ENCODE peak calls at places on chromosomes 6 and 20, in six cellular contexts. E, Q, W, N, M and X are unnamed samples. For H3K36me3, the result is how much of the 10 kb centered on the place peaks cover.

GRCh38 chr6:37314803-37315515 is 38.8 kb upstream of the RNF8 start:
- DNase-seq in Q (no peak), M (peak), W (peak), E (no peak), N (peak), X (peak)

GRCh38 chr20:52103469-52103910 is 88.1 kb downstream of the ZFP64 start:
- DNase-seq in E (no peak), N (no peak), Q (no peak), W (no peak), M (no peak), X (no peak)

GRCh38 chr20:1509237-1509636 is 18.0 kb upstream of the SIRPB2 start:
- DNase-seq in N (no peak), Q (no peak), W (no peak), E (no peak), M (peak), X (no peak)

GRCh38 chr6:107114872-107115694 is at the start of gene BEND3:
- DNase-seq in W (peak), E (peak), Q (peak), N (peak), M (peak), X (peak)

GRCh38 chr6:137145421-137145820 is 28.0 kb downstream of the IL22RA2 start:
- DNase-seq in W (no peak), M (no peak), E (no peak), Q (no peak), N (no peak), X (no peak)

GRCh38 chr6:43669050-43669921 is 18.3 kb downstream of the MRPS18A start:
- DNase-seq in M (no peak), W (no peak), N (peak), Q (peak), E (no peak), X (no peak)

GRCh38 chr6:2900821-2901644 is 2.1 kb downstream of the SERPINB9 start:
- DNase-seq in N (peak), M (no peak), Q (no peak), E (no peak), W (no peak), X (no peak)

GRCh38 chr20:20021835-20022234 is 4.7 kb downstream of the NAA20 start:
- DNase-seq in Q (no peak), E (no peak), M (no peak), N (peak), W (no peak), X (no peak)

GRCh38 chr6:158115508-158115907 is 52.6 kb downstream of the SERAC1 start:
- DNase-seq in M (no peak), E (no peak), N (no peak), W (no peak), Q (no peak), X (no peak)

GRCh38 chr6:157438611-157439109 is 57.7 kb downstream of the ZDHHC14 start:
- DNase-seq in W (no peak), Q (no peak), N (no peak), E (no peak), M (no peak), X (no peak)

GRCh38 chr6:154156135-154156948 is 117.3 kb downstream of the OPRM1 start:
- DNase-seq in M (peak), W (peak), E (no peak), Q (no peak), N (peak), X (peak)

GRCh38 chr20:39190666-39191570 is 228.8 kb downstream of the DHX35 start:
- DNase-seq in E (peak), Q (no peak), W (no peak), M (no peak), N (no peak), X (no peak)

GRCh38 chr6:118776607-118777549 is 117.1 kb upstream of the ASF1A start:
- DNase-seq in N (peak), E (no peak), M (peak), Q (no peak), W (peak), X (peak)

GRCh38 chr6:31952140-31952805 is 6.4 kb downstream of the CFB start:
- DNase-seq in E (peak), N (peak), M (peak), W (peak), Q (peak), X (no peak)

GRCh38 chr6:52419809-52420667 is at the start of gene EFHC1:
- DNase-seq in N (peak), W (peak), Q (peak), E (peak), M (peak), X (peak)

GRCh38 chr20:32230707-32231106 is 23.0 kb downstream of the POFUT1 start:
- DNase-seq in Q (no peak), M (no peak), W (no peak), N (no peak), E (no peak), X (no peak)

GRCh38 chr20:3995067-3995748 is 20.1 kb downstream of the RNF24 start:
- DNase-seq in E (no peak), Q (no peak), N (no peak), W (no peak), M (no peak), X (no peak)

GRCh38 chr6:136887899-136888298 is 34.2 kb upstream of the SLC35D3 start:
- DNase-seq in N (no peak), E (no peak), W (no peak), Q (no peak), M (no peak), X (no peak)

GRCh38 chr6:34839696-34840352 is 47.9 kb downstream of the BLTP3A start:
- DNase-seq in N (no peak), W (no peak), M (no peak), E (no peak), Q (no peak), X (no peak)

GRCh38 chr6:148885920-148886845 is 139.4 kb downstream of the UST start:
- DNase-seq in N (no peak), E (no peak), Q (no peak), W (peak), M (no peak), X (no peak)

GRCh38 chr6:5076931-5077330 is 8.2 kb upstream of the PPP1R3G start:
- DNase-seq in W (no peak), Q (no peak), M (no peak), E (no peak), N (no peak), X (no peak)

GRCh38 chr6:122180132-122180531 is 219.3 kb upstream of the HSF2 start:
- DNase-seq in N (no peak), Q (no peak), W (peak), E (no peak), M (no peak), X (no peak)
- TF ChIP-seq CTCF in N (no peak), Q (no peak), W (peak), E (no peak), M (no peak), X (no peak)

DNA sequence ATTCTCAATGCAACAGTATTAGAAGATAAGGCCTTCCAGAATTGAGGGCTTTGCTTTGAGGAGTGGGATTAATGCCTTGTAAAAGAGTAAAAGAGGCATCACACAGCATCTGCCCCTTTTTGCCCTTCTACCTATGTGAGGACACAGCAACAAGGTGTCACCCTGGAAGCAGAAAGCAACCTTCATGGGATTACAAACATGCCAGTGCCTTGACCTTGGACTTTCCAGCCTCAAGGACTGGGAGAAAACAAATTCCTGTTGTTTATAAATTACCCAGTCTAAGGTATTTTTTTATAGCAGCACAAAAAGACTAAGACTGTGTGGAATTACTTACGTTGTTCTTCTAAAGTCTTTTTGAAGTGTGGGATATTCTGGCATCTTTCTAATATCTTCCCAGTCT is 150.0 kb upstream of the SLC22A16 start:
- DNase-seq in M (no peak), Q (no peak), N (no peak), E (no peak), W (no peak), X (no peak)
- H3K4me3 ChIP-seq in M (no peak), Q (no peak), N (no peak), E (no peak), W (no peak), X (no peak)

GRCh38 chr6:111674882-111675281 is 69.2 kb upstream of the TRAF3IP2 start:
- DNase-seq in W (no peak), N (no peak), M (no peak), E (no peak), Q (no peak), X (no peak)
- H3K36me3 ChIP-seq in W (under half), N (under half), M (under half), E (under half), Q (under half), X (under half)

GRCh38 chr6:159168536-159169192 is 536 bp upstream of the FNDC1 start:
- DNase-seq in N (peak), M (peak), E (no peak), Q (peak), W (peak), X (peak)
- TF ChIP-seq CTCF in N (no peak), M (no peak), E (no peak), Q (no peak), W (peak), X (no peak)

GRCh38 chr6:165985281-165985925 is 182.2 kb downstream of the TBXT start:
- DNase-seq in N (no peak), W (no peak), E (no peak), Q (no peak), M (no peak), X (no peak)
- H3K4me3 ChIP-seq in N (no peak), W (no peak), E (no peak), Q (peak), M (no peak), X (no peak)

GRCh38 chr6:33278810-33279209 is 1.9 kb downstream of the B3GALT4 start:
- DNase-seq in Q (no peak), W (no peak), N (no peak), M (no peak), E (no peak), X (no peak)

GRCh38 chr6:33276864-33277662 is at the start of gene B3GALT4:
- DNase-seq in Q (peak), N (peak), E (peak), M (peak), W (peak), X (peak)

GRCh38 chr6:33278392-33278741 is 1.4 kb downstream of the B3GALT4 start:
- DNase-seq in M (no peak), N (no peak), E (no peak), W (no peak), Q (no peak), X (no peak)

GRCh38 chr6:33277663-33278391 is 904 bp downstream of the B3GALT4 start:
- DNase-seq in N (no peak), Q (no peak), M (peak), W (peak), E (no peak), X (peak)

DNA sequence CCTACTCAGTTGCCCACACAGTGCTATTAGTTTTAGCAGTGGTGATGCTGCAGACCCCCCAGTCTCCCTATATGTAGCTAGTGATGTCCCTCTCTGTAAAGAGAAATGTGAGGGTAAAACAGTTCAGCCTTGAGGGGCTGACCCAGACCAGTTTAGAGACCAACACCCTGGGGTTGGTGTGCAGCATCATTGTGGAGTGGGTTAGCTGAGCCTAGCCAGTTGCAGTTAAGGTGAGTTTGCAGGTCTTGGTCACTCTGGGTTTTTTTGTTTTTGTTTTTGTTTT is 401 bp upstream of the B3GALT4 start:
- DNase-seq in Q (no peak), N (no peak), W (no peak), M (no peak), E (no peak), X (no peak)
- H3K36me3 ChIP-seq in Q (under half), N (under half), W (half or more), M (under half), E (under half), X (under half)

GRCh38 chr6:33590531-33591198 is 10.6 kb upstream of the BAK1 start:
- DNase-seq in E (peak), N (peak), W (peak), Q (no peak), M (peak), X (no peak)
- TF ChIP-seq CTCF in E (no peak), N (peak), W (no peak), Q (no peak), M (no peak), X (no peak)

DNA sequence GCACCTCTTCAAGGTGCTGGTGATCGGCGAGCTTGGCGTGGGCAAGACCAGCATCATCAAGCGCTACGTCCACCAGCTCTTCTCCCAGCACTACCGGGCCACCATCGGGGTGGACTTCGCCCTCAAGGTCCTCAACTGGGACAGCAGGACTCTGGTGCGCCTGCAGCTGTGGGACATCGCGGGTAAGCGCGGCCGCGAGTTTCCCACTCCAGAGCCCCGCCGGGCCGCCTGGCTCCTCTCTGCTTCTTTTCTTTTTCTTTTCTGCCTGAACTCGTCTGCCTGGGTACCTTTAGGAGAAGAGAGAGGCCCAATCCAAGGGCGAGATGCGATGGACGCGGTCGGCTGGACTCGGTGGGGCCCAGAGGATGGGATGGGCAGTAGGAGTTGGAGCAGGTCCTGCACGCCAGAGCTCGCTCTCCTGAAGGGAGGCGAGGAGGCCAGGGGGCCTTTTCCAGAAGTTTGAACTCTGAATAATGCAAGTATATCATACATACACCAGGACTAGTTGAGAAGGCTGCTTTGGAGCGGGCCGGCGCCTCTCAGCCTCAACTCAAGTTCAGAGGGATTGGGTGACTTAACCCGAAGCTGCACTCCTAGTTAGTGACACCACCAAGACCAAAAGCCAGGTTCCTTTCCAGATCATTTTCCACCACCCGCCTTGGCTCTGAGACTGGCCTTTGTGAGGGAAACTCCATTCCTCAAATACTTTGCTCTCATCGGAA is 468 bp downstream of the RAB32 start:
- DNase-seq in W (no peak), E (peak), M (peak), N (peak), Q (peak), X (peak)
- H3K4me3 ChIP-seq in W (no peak), E (peak), M (peak), N (peak), Q (peak), X (peak)

DNA sequence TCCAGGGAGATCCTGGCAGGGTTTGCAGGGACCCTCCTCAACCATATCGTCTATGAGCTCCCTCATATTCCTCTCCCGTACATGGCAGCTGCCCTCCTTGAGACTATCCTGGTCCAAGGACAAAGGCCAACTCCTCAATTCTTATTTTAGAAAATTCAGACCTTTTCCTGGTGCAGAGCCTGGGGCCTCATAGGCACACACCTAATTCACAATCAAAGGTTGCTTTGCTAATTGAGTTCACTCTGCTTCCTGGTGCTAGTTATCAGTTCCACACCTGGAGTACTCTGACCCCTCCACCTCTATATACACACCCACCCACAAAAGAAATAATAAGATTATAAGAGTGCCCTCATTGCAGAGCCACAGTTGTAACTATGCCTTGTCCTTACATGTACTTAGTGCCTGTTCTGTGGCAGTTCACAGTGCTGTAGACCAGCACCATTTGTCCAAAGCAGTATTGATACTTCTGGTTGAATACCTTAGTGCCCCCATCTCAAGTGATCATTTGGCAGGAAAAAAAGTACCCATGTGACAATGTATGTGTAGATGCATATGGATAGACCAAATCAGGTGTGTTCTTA is 38.7 kb downstream of the GSS start:
- DNase-seq in M (peak), W (no peak), Q (no peak), E (no peak), N (no peak), X (no peak)
- H3K36me3 ChIP-seq in M (under half), W (under half), Q (under half), E (under half), N (under half), X (under half)